ENCODE peak calls at places on chromosomes 13 and 19, in four cellular contexts. O is PC-3, X is neural progenitor cell, L is HCT116. F is an unnamed sample.

GRCh38 chr13:28568286-28568685 is 73.4 kb upstream of the FLT1 start:
- DNase-seq in O (no peak), X (no peak), L (no peak), F (no peak)

GRCh38 chr19:3580156-3580955 is 4.9 kb upstream of the GIPC3 start:
- DNase-seq in O (peak; percentile 69), X (no peak), L (no peak), F (no peak)

GRCh38 chr19:3398114-3398899 is 31.9 kb downstream of the NFIC start:
- DNase-seq in O (no peak), X (peak; percentile 46), L (no peak), F (no peak)

GRCh38 chr13:46864941-46865340 is 31.9 kb downstream of the HTR2A start:
- DNase-seq in O (peak; percentile 4), X (no peak), L (no peak), F (no peak)

GRCh38 chr19:29952127-29952526 is 10.1 kb downstream of the URI1 start:
- DNase-seq in O (no peak), X (no peak), L (no peak), F (no peak)

GRCh38 chr13:20363604-20364003 is 131.5 kb upstream of the GJB6 start:
- DNase-seq in O (no peak), X (peak; percentile 18), L (no peak), F (no peak)

GRCh38 chr13:99062593-99062992 is 84.7 kb upstream of the DOCK9 start:
- DNase-seq in O (peak; percentile 62), X (no peak), L (no peak), F (no peak)

GRCh38 chr19:56162258-56162657 is 13.6 kb upstream of the GALP start:
- DNase-seq in O (peak; percentile 15), X (no peak), L (no peak), F (no peak)

GRCh38 chr19:3471954-3472655 is 8.2 kb downstream of the SMIM24 start:
- DNase-seq in O (peak; percentile 8), X (peak; percentile 53), L (no peak), F (peak; percentile 39)

DNA sequence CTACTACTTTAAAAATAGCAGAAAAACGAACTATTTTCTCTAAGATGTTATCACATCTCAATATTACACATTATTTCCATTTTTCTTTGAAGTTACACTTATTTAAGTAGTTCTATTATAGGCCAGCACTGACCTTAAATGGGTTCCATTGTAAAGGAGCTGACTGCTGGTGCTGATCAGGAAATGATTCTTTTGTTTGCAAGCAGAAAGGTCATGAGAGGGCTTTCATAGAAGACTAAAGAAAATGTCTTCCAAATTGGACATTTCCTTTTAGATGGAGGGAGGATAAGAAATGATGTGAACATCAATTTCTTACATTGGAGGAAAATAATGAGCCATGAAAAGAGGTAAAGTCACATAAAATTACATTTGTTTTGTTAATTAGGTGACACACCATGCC is 96.2 kb downstream of the SUCLA2 start:
- DNase-seq in O (no peak), X (no peak), L (no peak), F (no peak)
- TF ChIP-seq EZH2phosphoT487 in O (no peak), X (no peak), L (no peak), F (no peak)

DNA sequence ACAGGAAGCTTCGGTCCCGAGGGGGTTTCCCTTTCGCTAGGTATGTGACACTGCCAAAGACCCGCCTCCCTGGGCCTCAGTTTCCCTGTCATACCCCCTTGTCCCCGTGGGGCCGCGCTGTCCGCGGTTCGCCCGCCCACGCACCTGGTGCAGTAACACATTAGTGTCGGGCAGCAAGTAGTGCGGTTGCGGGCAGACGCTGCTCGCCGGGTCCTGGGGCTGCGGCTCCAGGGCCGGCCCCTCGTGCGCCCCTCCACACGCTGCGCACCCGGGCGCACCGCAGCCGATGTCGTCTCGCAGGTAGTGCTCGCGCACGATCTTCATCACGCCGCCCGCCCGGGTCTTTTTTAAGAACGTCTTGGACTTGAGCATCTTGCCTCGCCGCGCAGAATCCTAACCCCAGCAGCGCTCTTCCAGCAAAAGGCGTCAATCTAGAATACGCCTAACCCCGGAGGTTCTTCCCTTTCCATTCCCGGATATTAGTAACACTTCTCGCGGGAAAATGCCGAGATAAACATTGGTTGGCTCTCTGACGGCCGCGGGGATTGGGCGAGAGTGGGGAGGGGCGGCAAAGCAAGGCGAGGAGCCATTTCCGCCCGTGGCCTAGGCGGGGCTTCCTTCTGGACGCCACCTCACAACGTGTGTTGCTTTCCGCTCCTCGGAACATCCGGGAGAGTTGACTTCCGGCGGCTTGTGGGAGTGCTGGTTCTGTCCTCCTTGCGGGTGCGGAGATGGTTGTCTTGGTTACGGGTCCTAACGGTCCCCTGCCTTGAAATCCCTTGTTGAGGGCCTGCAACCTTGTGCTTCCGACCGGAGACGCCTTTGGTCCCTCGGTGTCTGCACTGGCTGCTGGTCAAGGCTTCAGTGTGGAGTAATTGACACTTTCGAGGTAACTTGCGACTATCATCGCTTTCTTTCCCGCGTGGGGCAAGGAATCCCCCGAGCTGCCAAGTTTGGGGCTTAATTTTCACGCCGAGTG is at the start of the genes DIS3 and PIBF1:
- DNase-seq in O (peak; percentile 95), X (peak; percentile 98), L (peak; percentile 96), F (peak; percentile 97)
- H3K4me2 ChIP-seq in O (peak within 1 kb of the TSS; percentile 97), X (peak within 1 kb of the TSS; percentile 94), L (peak within 1 kb of the TSS; percentile 86), F (peak within 1 kb of the TSS; percentile 100)

DNA sequence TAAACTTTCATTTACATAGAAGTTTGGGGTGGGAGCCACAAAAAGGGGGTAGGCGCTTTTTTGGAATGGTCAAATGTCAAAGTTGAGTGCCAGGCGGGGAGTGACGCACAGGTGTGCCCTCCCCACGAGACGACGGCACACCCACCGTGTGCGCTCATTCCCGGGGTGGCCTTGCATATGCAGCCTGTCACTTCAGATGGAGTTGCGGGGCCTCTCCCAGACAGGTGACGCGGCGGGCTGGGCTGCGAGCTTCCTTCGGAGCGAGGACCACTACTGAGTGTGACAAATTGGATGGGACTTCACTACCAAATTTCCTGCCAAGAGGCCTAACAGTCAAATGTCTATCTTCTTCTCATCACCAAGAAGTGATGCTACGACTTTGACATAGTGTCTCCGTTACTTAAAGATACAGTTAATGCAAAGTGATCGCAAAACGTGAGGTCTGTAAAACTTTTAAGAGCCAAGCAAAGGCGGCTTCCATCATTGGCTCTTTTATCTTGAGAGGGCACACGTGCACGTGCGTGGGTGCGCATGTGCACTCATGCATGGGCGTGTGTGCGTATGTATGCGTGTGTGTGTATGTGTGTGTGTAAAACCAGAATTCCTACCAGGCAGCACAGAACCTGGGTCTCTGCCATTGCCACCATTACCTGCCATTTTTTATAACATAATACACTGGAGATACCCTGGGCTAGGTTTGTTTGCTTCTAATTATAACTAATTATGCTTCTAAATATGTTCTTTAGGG is 43.1 kb downstream of the TSHZ3 start:
- DNase-seq in O (no peak), X (no peak), L (no peak), F (no peak)
- TF ChIP-seq CTCF in O (no peak), X (no peak), L (no peak), F (no peak)

GRCh38 chr19:15195381-15195964 is 5.3 kb downstream of the NOTCH3 start:
- DNase-seq in O (peak; percentile 82), X (peak; percentile 93), L (no peak), F (no peak)
- TF ChIP-seq EZH2phosphoT487 in O (no peak), X (no peak), L (no peak), F (no peak)

DNA sequence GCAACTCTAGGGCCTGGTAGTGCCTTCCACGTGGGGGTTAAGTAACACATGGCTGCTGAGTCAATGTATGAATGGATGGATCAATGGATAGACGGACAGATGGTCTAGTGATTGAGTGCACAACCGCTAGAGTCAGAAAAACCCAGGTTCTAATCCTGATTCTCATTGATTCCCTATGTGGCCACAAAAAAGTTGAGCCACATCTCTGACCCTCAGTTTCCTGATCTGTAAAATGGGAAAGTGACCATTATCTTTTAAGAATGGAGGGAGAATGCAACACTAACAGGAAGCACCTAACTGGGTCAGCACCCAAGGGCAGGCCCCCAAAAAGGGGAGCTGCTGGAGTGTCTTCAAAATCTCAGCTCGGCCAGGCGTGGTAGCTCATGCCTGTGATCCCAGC is 2.6 kb downstream of the SMIM7 start:
- DNase-seq in O (no peak), X (no peak), L (no peak), F (no peak)
- H3K4me2 ChIP-seq in O (no peak overlapping the region), X (no peak overlapping the region), L (no peak overlapping the region), F (no peak overlapping the region)

F was measured in OCI-LY7.